ENCODE peak calls at places on chromosome 17, in ten cellular contexts. L is foreskin fibroblast, G is neural progenitor cell, Y is thoracic aorta, P is fibroblast of villous mesenchyme, E is heart right ventricle, C is tibial nerve, J is AG09309, B is NB4, O is GM23248. A is an unnamed sample.

GRCh38 chr17:50890675-50891516 is 24.7 kb upstream of the TOB1 start:
- DNase-seq in J (no peak), G (no peak), Y (no peak), P (no peak), L (no peak), E (no peak), C (no peak), B (no peak), O (no peak), A (no peak)

GRCh38 chr17:65364408-65364807 is 197.0 kb downstream of the AXIN2 start:
- DNase-seq in L (no peak), J (no peak), G (no peak), E (no peak), B (no peak), O (no peak), P (no peak), Y (no peak), C (no peak), A (no peak)

GRCh38 chr17:72053069-72053846 is 67.6 kb upstream of the SOX9 start:
- DNase-seq in Y (no peak), C (no peak), B (no peak), O (peak), L (no peak), J (no peak), P (no peak), E (no peak), G (peak), A (no peak)

GRCh38 chr17:21817791-21818364 is 125.6 kb downstream of the KCNJ18 start:
- DNase-seq in E (no peak), G (no peak), B (no peak), Y (no peak), L (no peak), P (no peak), C (no peak), J (no peak), O (no peak), A (no peak)

GRCh38 chr17:14547556-14547955 is 246.7 kb downstream of the HS3ST3B1 start:
- DNase-seq in G (no peak), C (no peak), P (no peak), L (no peak), O (no peak), B (no peak), Y (no peak), J (no peak), E (no peak), A (no peak)

GRCh38 chr17:61415374-61416210 is 15.9 kb downstream of the TBX2 start:
- DNase-seq in B (no peak), O (peak), P (peak), L (no peak), J (no peak), C (no peak), E (no peak), G (no peak), Y (no peak), A (no peak)

GRCh38 chr17:72056727-72057290 is 64.0 kb upstream of the SOX9 start:
- DNase-seq in B (no peak), G (no peak), P (no peak), O (no peak), C (no peak), J (no peak), Y (no peak), E (no peak), L (no peak), A (no peak)

GRCh38 chr17:41614098-41614497 is 1.5 kb upstream of the KRT16 start:
- DNase-seq in L (no peak), O (no peak), C (no peak), B (no peak), G (no peak), P (no peak), Y (no peak), E (no peak), J (no peak), A (no peak)

GRCh38 chr17:60095381-60095780 is 16.7 kb upstream of the HEATR6 start:
- DNase-seq in O (no peak), E (no peak), P (no peak), L (no peak), J (no peak), G (no peak), B (no peak), C (no peak), Y (no peak), A (no peak)

GRCh38 chr17:18919963-18920362 is 32.0 kb upstream of the SLC5A10 start:
- DNase-seq in B (no peak), Y (no peak), G (no peak), P (no peak), O (no peak), J (no peak), E (no peak), C (no peak), L (no peak), A (no peak)

GRCh38 chr17:4234406-4234805 is 29.4 kb downstream of the ANKFY1 start:
- DNase-seq in O (no peak), J (no peak), L (no peak), B (no peak), P (no peak), G (no peak), C (no peak), E (no peak), Y (no peak), A (no peak)

GRCh38 chr17:78125976-78126894 is 2.3 kb downstream of the TMC6 start:
- DNase-seq in P (no peak), O (no peak), C (no peak), J (no peak), L (no peak), G (no peak), Y (no peak), E (no peak), B (no peak), A (no peak)

DNA sequence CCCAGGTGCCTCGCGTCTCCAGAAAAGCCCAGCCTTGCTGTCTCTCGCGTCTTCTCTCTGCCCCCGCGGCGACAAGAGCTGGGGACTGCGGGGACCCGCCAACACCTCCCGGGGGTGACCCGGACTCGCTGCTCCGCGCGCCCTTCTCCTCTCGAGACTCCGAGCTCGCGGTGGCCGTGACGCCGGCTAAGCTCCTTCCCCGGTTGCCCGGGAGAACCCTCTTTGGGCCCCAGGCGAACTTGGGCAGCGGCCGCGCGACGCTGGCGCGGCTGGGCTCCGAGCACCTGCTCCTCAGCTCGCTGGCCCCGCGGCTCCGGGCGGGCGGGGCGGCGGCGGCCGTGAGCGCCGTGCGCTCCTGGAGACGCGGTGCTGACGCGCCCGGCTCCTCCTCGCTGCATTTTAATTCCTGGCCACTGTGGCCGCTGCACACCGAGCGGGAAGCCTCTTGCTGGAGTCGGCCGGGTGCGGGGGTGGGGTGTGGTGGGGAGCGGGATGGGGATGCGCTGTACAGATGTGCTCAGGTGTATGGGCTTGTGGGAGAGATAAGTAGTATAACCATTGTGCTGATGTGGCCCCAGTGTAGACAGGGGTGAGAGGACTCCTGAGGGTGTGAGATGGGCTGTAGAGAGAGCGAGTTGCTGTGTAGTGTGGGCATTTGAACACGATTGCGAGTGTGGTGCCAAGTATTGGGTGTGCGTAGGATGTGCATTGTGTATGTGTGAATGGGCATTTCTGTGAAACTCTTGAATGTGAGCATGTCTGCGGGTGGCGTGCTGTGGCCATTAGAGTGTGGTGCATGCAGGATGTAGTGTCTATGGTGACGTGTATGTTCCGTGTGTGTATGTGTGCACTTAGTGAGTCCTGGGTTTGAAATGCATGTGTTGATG is at the start of gene ASIC2:
- DNase-seq in C (no peak), G (peak), O (peak), P (no peak), J (no peak), Y (no peak), E (no peak), L (peak), B (no peak), A (no peak)
- H3K4me3 ChIP-seq in C (peak), G (peak), O (peak), P (peak), J (no peak), Y (peak), E (peak), L (no peak), B (no peak), A (peak)

GRCh38 chr17:39359994-39360393 is 41.4 kb downstream of the FBXL20 start:
- DNase-seq in O (no peak), L (no peak), E (no peak), B (no peak), Y (no peak), P (no peak), C (no peak), J (no peak), G (no peak), A (no peak)

GRCh38 chr17:39357978-39358377 is 43.4 kb downstream of the FBXL20 start:
- DNase-seq in C (no peak), P (no peak), L (no peak), E (no peak), B (no peak), Y (no peak), G (peak), O (no peak), J (no peak), A (no peak)

GRCh38 chr17:39361064-39361463 is 40.4 kb downstream of the FBXL20 start:
- DNase-seq in B (no peak), E (no peak), O (no peak), L (no peak), C (no peak), J (no peak), Y (no peak), P (no peak), G (no peak), A (no peak)

GRCh38 chr17:39360537-39360936 is 40.9 kb downstream of the FBXL20 start:
- DNase-seq in J (no peak), L (no peak), P (no peak), B (no peak), C (no peak), E (peak), G (no peak), O (no peak), Y (no peak), A (no peak)

GRCh38 chr17:39357488-39357887 is 43.9 kb downstream of the FBXL20 start:
- DNase-seq in O (no peak), J (no peak), Y (no peak), B (no peak), C (no peak), G (no peak), L (no peak), P (no peak), E (no peak), A (no peak)
- H3K4me3 ChIP-seq in O (no peak), J (no peak), Y (no peak), B (no peak), C (no peak), G (no peak), L (no peak), P (no peak), E (no peak), A (no peak)

GRCh38 chr17:68599091-68599872 is 1.9 kb downstream of the FAM20A start:
- DNase-seq in C (no peak), B (no peak), G (no peak), J (peak), E (no peak), Y (no peak), O (peak), P (peak), L (peak), A (peak)
- H3K4me3 ChIP-seq in C (peak), B (no peak), G (peak), J (peak), E (peak), Y (peak), O (peak), P (peak), L (peak), A (peak)

GRCh38 chr17:5501725-5502124 is 15.4 kb downstream of the MIS12 start:
- DNase-seq in C (no peak), E (no peak), B (no peak), L (no peak), Y (no peak), G (no peak), O (no peak), P (no peak), J (no peak), A (no peak)

GRCh38 chr17:5500247-5500803 is 14.0 kb downstream of the MIS12 start:
- DNase-seq in L (no peak), Y (no peak), B (no peak), J (no peak), O (peak), C (no peak), P (peak), G (no peak), E (no peak), A (no peak)

GRCh38 chr17:5500804-5501391 is 14.5 kb downstream of the MIS12 start:
- DNase-seq in Y (peak), J (peak), L (peak), P (peak), B (peak), C (peak), E (peak), O (peak), G (peak), A (peak)

GRCh38 chr17:5502552-5502951 is 16.2 kb downstream of the MIS12 start:
- DNase-seq in B (no peak), L (no peak), J (no peak), Y (no peak), P (no peak), C (no peak), G (no peak), O (no peak), E (no peak), A (no peak)

DNA sequence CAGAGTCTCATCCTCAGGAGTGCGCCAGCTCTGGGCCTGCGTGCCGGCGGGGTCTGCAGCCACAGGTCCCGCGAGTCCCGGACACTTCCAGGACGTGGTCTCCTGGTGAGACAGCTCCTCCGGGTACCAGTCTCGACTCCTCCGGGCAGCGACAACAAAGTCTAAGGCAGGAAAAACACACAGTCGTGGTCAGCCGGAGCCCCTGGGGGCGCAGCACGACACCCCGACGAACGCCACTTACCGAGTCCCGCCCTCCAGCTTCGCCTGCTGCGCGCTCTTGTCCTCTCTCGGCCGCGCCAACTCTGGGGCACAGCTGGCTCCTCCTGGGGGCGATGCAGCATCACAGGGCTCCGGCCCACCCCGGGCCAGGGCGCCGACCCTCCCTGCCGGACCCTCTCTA is 13.4 kb downstream of the MIS12 start:
- DNase-seq in L (no peak), Y (no peak), C (no peak), O (peak), J (no peak), E (no peak), P (no peak), B (no peak), G (peak), A (no peak)
- H3K4me3 ChIP-seq in L (peak), Y (peak), C (peak), O (peak), J (peak), E (peak), P (peak), B (no peak), G (peak), A (peak)

DNA sequence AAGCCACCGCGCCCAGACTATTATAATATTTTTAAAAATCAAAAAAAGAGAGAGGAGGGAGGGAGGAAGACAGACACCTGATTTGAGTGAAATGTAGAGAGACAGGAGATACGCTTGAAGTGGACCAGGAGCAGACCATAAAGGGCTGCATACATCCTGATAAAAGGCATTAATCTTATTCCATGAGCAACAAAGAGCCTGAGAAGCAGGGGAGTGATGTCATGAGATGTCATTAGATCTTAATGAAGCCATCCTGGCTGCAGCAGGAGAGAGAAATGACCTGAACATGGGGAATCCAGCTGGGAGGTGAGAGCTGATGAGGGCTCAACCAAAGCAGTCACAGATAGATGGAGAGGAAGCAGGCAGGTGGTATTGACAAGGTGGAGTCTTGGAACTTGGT is 5.2 kb upstream of the HID1 start:
- DNase-seq in J (no peak), L (no peak), E (no peak), O (no peak), G (no peak), C (no peak), B (no peak), P (no peak), Y (no peak), A (no peak)
- H3K4me3 ChIP-seq in J (no peak), L (no peak), E (no peak), O (no peak), G (no peak), C (no peak), B (no peak), P (no peak), Y (no peak), A (no peak)